ENCODE peak calls at places on chromosomes 16 and 17, in nine cellular contexts. H is sigmoid colon; N is GM13977; A is coronary artery; C is stimulated activated CD4-positive, alpha-beta T cell treated with anti-CD3 and anti-CD28 coated beads, Interleukin-1b, Interleukin-23, amount 100 ng/mL, for 24 hours; E is stomach; I is esophagus muscularis mucosa; T is GM19239; R is RWPE1. Y is an unnamed sample.

GRCh38 chr17:75032896-75033294 is 13.9 kb downstream of the ATP5PD start:
- DNase-seq in H (no peak), N (no peak), A (no peak), C (no peak), E (no peak), I (no peak), T (no peak), R (no peak), Y (peak)

GRCh38 chr17:50425682-50426471 is at the start of gene ACSF2:
- DNase-seq in H (peak), N (peak), A (peak), C (peak), E (peak), I (peak), T (peak), R (peak), Y (peak)

GRCh38 chr16:86545927-86546637 is 9.0 kb downstream of the MTHFSD start:
- DNase-seq in H (peak), N (no peak), A (no peak), C (no peak), E (no peak), I (no peak), T (no peak), R (no peak), Y (no peak)

GRCh38 chr17:53150101-53150698 is 672.5 kb upstream of the KIF2B start:
- DNase-seq in H (no peak), N (no peak), A (no peak), C (no peak), E (no peak), I (no peak), T (no peak), R (peak), Y (no peak)

GRCh38 chr17:64281962-64282752 is 19.1 kb upstream of the TEX2 start:
- DNase-seq in H (peak), N (peak), A (no peak), C (peak), E (peak), I (no peak), T (peak), R (peak), Y (peak)

GRCh38 chr16:23514381-23515152 is 4.3 kb upstream of the GGA2 start:
- DNase-seq in H (no peak), N (no peak), A (no peak), C (no peak), E (no peak), I (no peak), T (no peak), R (no peak), Y (no peak)

GRCh38 chr16:84514295-84514873 is 9.9 kb upstream of the MEAK7 start:
- DNase-seq in H (no peak), N (no peak), A (no peak), C (no peak), E (no peak), I (no peak), T (no peak), R (no peak), Y (no peak)

GRCh38 chr17:79127534-79128135 is 53.0 kb downstream of the ENGASE start:
- DNase-seq in H (no peak), N (no peak), A (no peak), C (no peak), E (no peak), I (no peak), T (no peak), R (no peak), Y (no peak)

GRCh38 chr16:65988019-65988418 is 378.5 kb upstream of the CDH5 start:
- DNase-seq in H (no peak), N (no peak), A (no peak), C (no peak), E (no peak), I (no peak), T (no peak), R (no peak), Y (no peak)

GRCh38 chr16:57994778-57995177 is 5.7 kb downstream of the ZNF319 start:
- DNase-seq in H (no peak), N (peak), A (no peak), C (no peak), E (peak), I (no peak), T (peak), R (no peak), Y (peak)

GRCh38 chr17:81083125-81083765 is 48.3 kb downstream of the BAIAP2 start:
- DNase-seq in H (no peak), N (no peak), A (no peak), C (no peak), E (peak), I (no peak), T (no peak), R (no peak), Y (no peak)

GRCh38 chr17:46007461-46007965 is 8.5 kb downstream of the STH start:
- DNase-seq in H (no peak), N (no peak), A (no peak), C (no peak), E (no peak), I (no peak), T (no peak), R (no peak), Y (no peak)

GRCh38 chr17:7137182-7137943 is 22.7 kb upstream of the ASGR2 start:
- DNase-seq in H (no peak), N (no peak), A (no peak), C (no peak), E (no peak), I (no peak), T (no peak), R (no peak), Y (no peak)

GRCh38 chr17:75834279-75834920 is 9.8 kb downstream of the UNC13D start:
- DNase-seq in H (no peak), N (peak), A (no peak), C (no peak), E (no peak), I (no peak), T (no peak), R (no peak), Y (no peak)

GRCh38 chr17:5897320-5897911 is 172.8 kb upstream of the WSCD1 start:
- DNase-seq in H (no peak), N (no peak), A (no peak), C (no peak), E (no peak), I (no peak), T (no peak), R (no peak), Y (no peak)

GRCh38 chr16:66948034-66948821 is 12.8 kb upstream of the CES3 start:
- DNase-seq in H (no peak), N (no peak), A (no peak), C (no peak), E (peak), I (no peak), T (no peak), R (peak), Y (no peak)

GRCh38 chr16:64478258-64478906 is 643.5 kb downstream of the CDH11 start:
- DNase-seq in H (no peak), N (no peak), A (no peak), C (no peak), E (no peak), I (no peak), T (no peak), R (no peak), Y (no peak)

GRCh38 chr17:75044716-75045115 is 2.1 kb downstream of the ATP5PD start:
- DNase-seq in H (peak), N (no peak), A (no peak), C (no peak), E (no peak), I (no peak), T (no peak), R (no peak), Y (no peak)

GRCh38 chr16:75109732-75110243 is 6.8 kb downstream of the LDHD start:
- DNase-seq in H (peak), N (no peak), A (no peak), C (no peak), E (peak), I (no peak), T (no peak), R (no peak), Y (peak)

GRCh38 chr17:61205931-61206330 is 193.7 kb upstream of the TBX2 start:
- DNase-seq in H (no peak), N (no peak), A (no peak), C (no peak), E (no peak), I (no peak), T (no peak), R (no peak), Y (no peak)

GRCh38 chr16:25012525-25012991 is 2.6 kb downstream of the ARHGAP17 start:
- DNase-seq in H (no peak), N (no peak), A (no peak), C (no peak), E (no peak), I (no peak), T (no peak), R (peak), Y (no peak)

GRCh38 chr16:81707411-81708321 is 71.4 kb upstream of the PLCG2 start:
- DNase-seq in H (peak), N (no peak), A (no peak), C (no peak), E (peak), I (no peak), T (no peak), R (no peak), Y (no peak)

GRCh38 chr17:76419576-76420245 is 33.2 kb downstream of the UBE2O start:
- DNase-seq in H (no peak), N (no peak), A (no peak), C (no peak), E (no peak), I (no peak), T (no peak), R (no peak), Y (peak)

GRCh38 chr16:82629441-82630027 is 2.8 kb downstream of the CDH13 start:
- DNase-seq in H (peak), N (no peak), A (no peak), C (no peak), E (no peak), I (no peak), T (no peak), R (peak), Y (no peak)

GRCh38 chr17:79616801-79617200 is 6.0 kb upstream of the RBFOX3 start:
- DNase-seq in H (peak), N (no peak), A (no peak), C (no peak), E (no peak), I (no peak), T (no peak), R (no peak), Y (no peak)

GRCh38 chr17:37064956-37065355 is 116.2 kb downstream of the AATF start:
- DNase-seq in H (no peak), N (no peak), A (no peak), C (no peak), E (no peak), I (no peak), T (no peak), R (no peak), Y (no peak)